ENCODE peak calls at places on chromosomes 16 and 17, in six cellular contexts. B, X, A, K, G and E are unnamed samples.

GRCh38 chr16:3878610-3879009 is 1.9 kb downstream of the CREBBP start:
- DNase-seq in B (peak), X (no peak), A (peak), K (no peak), G (no peak), E (no peak)

GRCh38 chr16:23967018-23967417 is 131.2 kb downstream of the PRKCB start:
- DNase-seq in B (peak), X (no peak), A (no peak), K (no peak), G (no peak), E (no peak)

GRCh38 chr17:50207792-50208567 is 6.5 kb upstream of the COL1A1 start:
- DNase-seq in B (no peak), X (no peak), A (no peak), K (no peak), G (no peak), E (no peak)

GRCh38 chr17:19378416-19379293 is at the start of gene MAPK7:
- DNase-seq in B (no peak), X (no peak), A (no peak), K (no peak), G (no peak), E (no peak)

GRCh38 chr16:82195917-82196494 is 26.0 kb upstream of the MPHOSPH6 start:
- DNase-seq in B (no peak), X (no peak), A (no peak), K (no peak), G (no peak), E (no peak)

GRCh38 chr16:89960966-89961365 is 12.4 kb downstream of the DEF8 start:
- DNase-seq in B (no peak), X (no peak), A (no peak), K (no peak), G (no peak), E (no peak)

GRCh38 chr16:10609410-10609774 is 29.0 kb upstream of the EMP2 start:
- DNase-seq in B (no peak), X (no peak), A (peak), K (peak), G (no peak), E (peak)

GRCh38 chr16:53207810-53208752 is 153.3 kb downstream of the CHD9 start:
- DNase-seq in B (peak), X (peak), A (peak), K (peak), G (peak), E (peak)

GRCh38 chr17:7042507-7043194 is 1.2 kb downstream of the SLC16A11 start:
- DNase-seq in B (no peak), X (no peak), A (no peak), K (no peak), G (no peak), E (no peak)

GRCh38 chr16:85394511-85395206 is 218.5 kb upstream of the GSE1 start:
- DNase-seq in B (no peak), X (no peak), A (no peak), K (no peak), G (no peak), E (no peak)

GRCh38 chr16:58444265-58444664 is 52.0 kb downstream of the GINS3 start:
- DNase-seq in B (no peak), X (no peak), A (no peak), K (no peak), G (no peak), E (no peak)

GRCh38 chr16:89357055-89357454 is 133.3 kb downstream of the ANKRD11 start:
- DNase-seq in B (no peak), X (no peak), A (no peak), K (no peak), G (no peak), E (no peak)

GRCh38 chr16:66366433-66367299 is at the start of gene CDH5:
- DNase-seq in B (no peak), X (no peak), A (no peak), K (no peak), G (peak), E (no peak)

GRCh38 chr17:49944451-49944850 is 24.5 kb upstream of the DLX4 start:
- DNase-seq in B (no peak), X (no peak), A (no peak), K (no peak), G (no peak), E (no peak)

GRCh38 chr16:57594531-57595031 is 33.8 kb upstream of the ADGRG1 start:
- DNase-seq in B (no peak), X (no peak), A (no peak), K (no peak), G (no peak), E (no peak)

GRCh38 chr17:80833952-80834895 is 157.4 kb upstream of the CHMP6 start:
- DNase-seq in B (no peak), X (peak), A (peak), K (no peak), G (no peak), E (peak)